ENCODE peak calls at places on chromosomes 16 and 17, in four cellular contexts. One of them, this sample, is unnamed.

GRCh38 chr16:7345423-7345822 is 12.8 kb downstream of the RBFOX1 start:
- DNase-seq in IMR-90: no peak
- DNase-seq in tibial artery: no peak
- DNase-seq in spleen: no peak
- DNase-seq in this sample: no peak

GRCh38 chr16:5900046-5900445 is 802.5 kb upstream of the EEF2KMT start:
- DNase-seq in tibial artery: no peak
- DNase-seq in IMR-90: no peak
- DNase-seq in spleen: no peak
- DNase-seq in this sample: no peak

GRCh38 chr16:88292007-88292940 is 90.5 kb upstream of the ZNF469 start:
- DNase-seq in spleen: peak; percentile 20
- DNase-seq in tibial artery: no peak
- DNase-seq in IMR-90: peak; percentile 54
- DNase-seq in this sample: no peak

GRCh38 chr17:5241861-5242671 is 7.4 kb upstream of the SCIMP start:
- DNase-seq in spleen: peak; percentile 78
- DNase-seq in tibial artery: no peak
- DNase-seq in IMR-90: no peak
- DNase-seq in this sample: peak; percentile 68

GRCh38 chr17:49497147-49498036 is 2.3 kb downstream of the NGFR start:
- DNase-seq in IMR-90: peak; percentile 22
- DNase-seq in tibial artery: peak; percentile 93
- DNase-seq in spleen: no peak
- DNase-seq in this sample: peak; percentile 66

GRCh38 chr17:622356-622755 is 92.3 kb downstream of the VPS53 start:
- DNase-seq in spleen: no peak
- DNase-seq in tibial artery: no peak
- DNase-seq in IMR-90: peak; percentile 87
- DNase-seq in this sample: no peak

GRCh38 chr16:88686062-88686438 is 257 bp downstream of the SNAI3 start:
- DNase-seq in tibial artery: no peak
- DNase-seq in spleen: peak; percentile 92
- DNase-seq in IMR-90: no peak
- DNase-seq in this sample: no peak

GRCh38 chr17:17353625-17354484 is 50.7 kb downstream of the NT5M start:
- DNase-seq in tibial artery: peak; percentile 45
- DNase-seq in IMR-90: no peak
- DNase-seq in spleen: peak; percentile 64
- DNase-seq in this sample: no peak

GRCh38 chr16:57781741-57782606 is 20.3 kb downstream of the KIFC3 start:
- DNase-seq in IMR-90: peak; percentile 43
- DNase-seq in tibial artery: no peak
- DNase-seq in spleen: no peak
- DNase-seq in this sample: no peak

GRCh38 chr17:15274017-15274416 is 8.9 kb upstream of the PMP22 start:
- DNase-seq in tibial artery: no peak
- DNase-seq in spleen: no peak
- DNase-seq in IMR-90: no peak
- DNase-seq in this sample: no peak

GRCh38 chr17:49029841-49030240 is 32.7 kb downstream of the IGF2BP1 start:
- DNase-seq in IMR-90: no peak
- DNase-seq in tibial artery: no peak
- DNase-seq in spleen: no peak
- DNase-seq in this sample: no peak

GRCh38 chr17:80892900-80893603 is 98.6 kb upstream of the CHMP6 start:
- DNase-seq in IMR-90: peak; percentile 79
- DNase-seq in tibial artery: peak; percentile 77
- DNase-seq in spleen: no peak
- DNase-seq in this sample: peak; percentile 71

GRCh38 chr17:28916302-28916934 is 13.5 kb upstream of the DHRS13 start:
- DNase-seq in IMR-90: peak; percentile 43
- DNase-seq in tibial artery: no peak
- DNase-seq in spleen: no peak
- DNase-seq in this sample: no peak

GRCh38 chr16:24993722-24994686 is 21.2 kb downstream of the ARHGAP17 start:
- DNase-seq in IMR-90: peak; percentile 96
- DNase-seq in spleen: no peak
- DNase-seq in tibial artery: no peak
- DNase-seq in this sample: no peak

GRCh38 chr16:55044366-55044975 is 113.8 kb downstream of the IRX5 start:
- DNase-seq in IMR-90: no peak
- DNase-seq in spleen: no peak
- DNase-seq in tibial artery: peak; percentile 62
- DNase-seq in this sample: no peak

GRCh38 chr17:27085517-27085916 is 208.4 kb upstream of the WSB1 start:
- DNase-seq in tibial artery: no peak
- DNase-seq in spleen: no peak
- DNase-seq in IMR-90: no peak
- DNase-seq in this sample: no peak

GRCh38 chr17:10135539-10136257 is 62.7 kb downstream of the GAS7 start:
- DNase-seq in tibial artery: no peak
- DNase-seq in spleen: no peak
- DNase-seq in IMR-90: peak; percentile 56
- DNase-seq in this sample: peak; percentile 70

GRCh38 chr17:77124192-77124908 is 16.4 kb upstream of the SEC14L1 start:
- DNase-seq in tibial artery: no peak
- DNase-seq in IMR-90: peak; percentile 68
- DNase-seq in spleen: no peak
- DNase-seq in this sample: no peak

GRCh38 chr17:81966343-81967243 is 5.6 kb upstream of the NOTUM start:
- DNase-seq in tibial artery: no peak
- DNase-seq in spleen: peak; percentile 86
- DNase-seq in IMR-90: peak; percentile 24
- DNase-seq in this sample: peak; percentile 77

GRCh38 chr17:11351479-11351878 is 110.5 kb downstream of the SHISA6 start:
- DNase-seq in tibial artery: no peak
- DNase-seq in IMR-90: no peak
- DNase-seq in spleen: no peak
- DNase-seq in this sample: no peak

GRCh38 chr17:43784068-43784467 is 3.8 kb downstream of the CFAP97D1 start:
- DNase-seq in spleen: no peak
- DNase-seq in tibial artery: no peak
- DNase-seq in IMR-90: peak; percentile 52
- DNase-seq in this sample: no peak

GRCh38 chr17:50722746-50723145 is 3.3 kb downstream of the LUC7L3 start:
- DNase-seq in spleen: no peak
- DNase-seq in tibial artery: no peak
- DNase-seq in IMR-90: no peak
- DNase-seq in this sample: no peak

GRCh38 chr17:30237296-30238002 is 2.0 kb upstream of the SLC6A4 start:
- DNase-seq in IMR-90: no peak
- DNase-seq in spleen: peak; percentile 35
- DNase-seq in tibial artery: no peak
- DNase-seq in this sample: no peak

GRCh38 chr16:31354394-31355291 is at the start of gene ITGAX:
- DNase-seq in tibial artery: no peak
- DNase-seq in spleen: peak; percentile 94
- DNase-seq in IMR-90: peak; percentile 20
- DNase-seq in this sample: peak; percentile 74

GRCh38 chr17:38893612-38894011 is 23.8 kb downstream of the LASP1 start:
- DNase-seq in tibial artery: no peak
- DNase-seq in spleen: peak; percentile 88
- DNase-seq in IMR-90: no peak
- DNase-seq in this sample: no peak

GRCh38 chr17:42618442-42619150 is 9.1 kb downstream of the TUBG1 start:
- DNase-seq in IMR-90: no peak
- DNase-seq in spleen: no peak
- DNase-seq in tibial artery: peak; percentile 66
- DNase-seq in this sample: peak; percentile 91
- TF ChIP-seq CTCF in IMR-90: peak; percentile 1
- TF ChIP-seq CTCF in spleen: no peak
- TF ChIP-seq CTCF in tibial artery: no peak
- TF ChIP-seq CTCF in this sample: peak; percentile 18

GRCh38 chr16:23434380-23434779 is 18.6 kb downstream of the COG7 start:
- DNase-seq in IMR-90: peak; percentile 74
- DNase-seq in spleen: no peak
- DNase-seq in tibial artery: no peak
- DNase-seq in this sample: no peak
- H3K36me3 ChIP-seq in IMR-90: peaks cover 42% of the 10 kb centered on the region
- H3K36me3 ChIP-seq in spleen: peaks cover 54% of the 10 kb centered on the region
- H3K36me3 ChIP-seq in tibial artery: peaks cover 41% of the 10 kb centered on the region
- H3K36me3 ChIP-seq in this sample: no peaks in the 10 kb centered on the region

GRCh38 chr17:74748529-74749261 is at the start of gene NHERF1:
- DNase-seq in tibial artery: peak; percentile 97
- DNase-seq in IMR-90: peak; percentile 82
- DNase-seq in spleen: peak; percentile 99
- DNase-seq in this sample: peak; percentile 96
- H3K27ac ChIP-seq in tibial artery: peak within 1 kb of the TSS; percentile 80
- H3K27ac ChIP-seq in IMR-90: no peak within 1 kb of the TSS
- H3K27ac ChIP-seq in spleen: peak within 1 kb of the TSS; percentile 93
- H3K27ac ChIP-seq in this sample: peak within 1 kb of the TSS; percentile 73

GRCh38 chr16:23504453-23505179 is 5.7 kb downstream of the GGA2 start:
- DNase-seq in tibial artery: peak; percentile 82
- DNase-seq in IMR-90: peak; percentile 94
- DNase-seq in spleen: peak; percentile 86
- DNase-seq in this sample: peak; percentile 91
- TF ChIP-seq CTCF in tibial artery: no peak
- TF ChIP-seq CTCF in IMR-90: no peak
- TF ChIP-seq CTCF in spleen: no peak
- TF ChIP-seq CTCF in this sample: no peak

GRCh38 chr17:4082136-4082924 is 60.5 kb downstream of the ZZEF1 start:
- DNase-seq in spleen: no peak
- DNase-seq in IMR-90: no peak
- DNase-seq in tibial artery: no peak
- DNase-seq in this sample: no peak
- H3K36me3 ChIP-seq in spleen: peaks cover 98% of the 10 kb centered on the region
- H3K36me3 ChIP-seq in IMR-90: peaks cover 56% of the 10 kb centered on the region
- H3K36me3 ChIP-seq in tibial artery: peaks cover 100% of the 10 kb centered on the region
- H3K36me3 ChIP-seq in this sample: peaks cover 22% of the 10 kb centered on the region

DNA sequence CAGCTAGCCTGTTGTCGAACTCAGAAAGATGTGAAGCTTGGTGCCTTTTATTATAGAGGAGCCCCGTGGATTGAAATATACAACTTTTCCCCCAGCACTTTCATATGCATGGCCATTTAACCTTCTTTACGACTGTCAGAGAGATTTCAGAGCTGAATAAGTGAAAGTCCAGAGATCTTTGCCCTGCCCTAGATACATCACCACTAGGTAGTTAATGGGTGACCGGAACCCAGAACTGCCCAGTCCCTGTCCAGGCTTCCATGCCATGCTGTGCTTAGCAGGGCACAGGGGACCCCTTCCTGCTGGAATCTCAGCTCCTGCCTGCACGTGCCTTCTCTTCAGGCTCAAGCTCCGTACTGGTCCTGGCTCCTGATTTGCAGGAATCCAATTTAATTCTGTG is 32.2 kb downstream of the SRL start:
- DNase-seq in IMR-90: no peak
- DNase-seq in spleen: no peak
- DNase-seq in tibial artery: no peak
- DNase-seq in this sample: no peak
- H3K27ac ChIP-seq in IMR-90: no peak overlapping the region
- H3K27ac ChIP-seq in spleen: no peak overlapping the region
- H3K27ac ChIP-seq in tibial artery: peak overlapping the region; percentile 15
- H3K27ac ChIP-seq in this sample: peak overlapping the region; percentile 82

GRCh38 chr17:36777118-36777517 is 160.2 kb upstream of the LHX1 start:
- DNase-seq in spleen: no peak
- DNase-seq in tibial artery: peak; percentile 7
- DNase-seq in IMR-90: peak; percentile 6
- DNase-seq in this sample: no peak

GRCh38 chr17:36778458-36778857 is 158.8 kb upstream of the LHX1 start:
- DNase-seq in IMR-90: no peak
- DNase-seq in tibial artery: no peak
- DNase-seq in spleen: no peak
- DNase-seq in this sample: no peak

GRCh38 chr17:36768355-36768754 is 167.0 kb downstream of the MRM1 start:
- DNase-seq in spleen: peak; percentile 39
- DNase-seq in IMR-90: no peak
- DNase-seq in tibial artery: no peak
- DNase-seq in this sample: no peak

DNA sequence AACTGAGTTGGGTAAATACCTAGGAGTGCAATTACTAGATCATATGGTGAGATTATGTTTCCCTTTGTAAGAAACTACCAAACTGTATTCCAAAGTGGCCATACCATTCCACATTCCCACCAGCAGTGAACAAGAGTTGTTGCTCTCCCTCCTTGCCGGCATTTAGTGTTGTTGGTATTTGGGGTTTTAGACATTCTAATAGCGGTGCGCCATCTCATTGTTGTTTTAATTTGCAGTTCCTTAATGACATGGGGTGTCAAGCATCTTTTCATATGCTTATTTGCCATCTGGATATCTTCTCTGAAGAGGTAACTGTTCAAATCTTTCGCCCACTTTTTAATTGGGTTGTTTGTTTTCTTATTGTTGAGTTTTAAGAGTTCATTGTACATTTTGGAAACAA is 164.2 kb upstream of the LHX1 start:
- DNase-seq in tibial artery: no peak
- DNase-seq in IMR-90: no peak
- DNase-seq in spleen: no peak
- DNase-seq in this sample: no peak
- TF ChIP-seq CTCF in tibial artery: no peak
- TF ChIP-seq CTCF in IMR-90: no peak
- TF ChIP-seq CTCF in spleen: no peak
- TF ChIP-seq CTCF in this sample: no peak

GRCh38 chr17:79648181-79648831 is 37.5 kb upstream of the RBFOX3 start:
- DNase-seq in tibial artery: peak; percentile 39
- DNase-seq in IMR-90: no peak
- DNase-seq in spleen: no peak
- DNase-seq in this sample: no peak
- H3K36me3 ChIP-seq in tibial artery: no peaks in the 10 kb centered on the region
- H3K36me3 ChIP-seq in IMR-90: no peaks in the 10 kb centered on the region
- H3K36me3 ChIP-seq in spleen: no peaks in the 10 kb centered on the region
- H3K36me3 ChIP-seq in this sample: no peaks in the 10 kb centered on the region